ENCODE peak calls at places on chromosomes 6 and 20, in nine cellular contexts. Z is BJ; C is naive thymus-derived CD8-positive, alpha-beta T cell; D is NCI-H1436; Q is GM23338; F is AG04449; U is AG08395; S is mesendoderm; X is nucleus accumbens. V is an unnamed sample.

GRCh38 chr6:17012421-17013225 is 89.2 kb upstream of the STMND1 start:
- DNase-seq in S (peak; percentile 90), C (no peak), X (peak; percentile 6), D (no peak), Q (peak; percentile 77), U (no peak), F (peak; percentile 52), Z (peak; percentile 92), V (peak; percentile 36)

GRCh38 chr20:62606551-62607201 is 35.6 kb upstream of the SLCO4A1 start:
- DNase-seq in X (no peak), U (no peak), Q (peak; percentile 77), C (no peak), Z (no peak), D (peak; percentile 63), S (no peak), F (no peak), V (no peak)

GRCh38 chr20:2626853-2627541 is 25.4 kb upstream of the NOP56 start:
- DNase-seq in Q (peak; percentile 22), D (no peak), Z (peak; percentile 31), C (no peak), S (peak; percentile 12), X (no peak), U (no peak), F (peak; percentile 14), V (no peak)

GRCh38 chr6:148854086-148854485 is 107.3 kb downstream of the UST start:
- DNase-seq in C (no peak), D (no peak), X (no peak), Q (no peak), S (no peak), F (no peak), Z (no peak), U (no peak), V (no peak)

GRCh38 chr20:47561603-47562583 is 60.2 kb downstream of the NCOA3 start:
- DNase-seq in U (no peak), X (no peak), Q (no peak), Z (no peak), S (no peak), C (no peak), F (no peak), D (no peak), V (no peak)

GRCh38 chr6:100412872-100413271 is 51.8 kb downstream of the SIM1 start:
- DNase-seq in S (peak; percentile 26), F (no peak), Z (no peak), D (no peak), Q (no peak), C (no peak), U (no peak), X (no peak), V (no peak)

GRCh38 chr20:15333170-15333569 is 995.8 kb upstream of the FLRT3 start:
- DNase-seq in X (no peak), S (no peak), U (no peak), Z (no peak), Q (no peak), D (no peak), F (no peak), C (no peak), V (no peak)

GRCh38 chr6:39725632-39725997 is 407 bp upstream of the KIF6 start:
- DNase-seq in S (no peak), Z (no peak), F (no peak), X (no peak), Q (no peak), C (no peak), D (no peak), U (no peak), V (no peak)

GRCh38 chr6:10412165-10412947 is 2.5 kb downstream of the TFAP2A start:
- DNase-seq in U (peak; percentile 62), C (peak; percentile 39), Q (peak; percentile 91), S (peak; percentile 93), D (peak; percentile 80), F (no peak), X (no peak), Z (peak; percentile 86), V (peak; percentile 67)

GRCh38 chr6:157538163-157538562 is 157.2 kb downstream of the ZDHHC14 start:
- DNase-seq in Z (no peak), F (no peak), X (no peak), U (no peak), C (no peak), Q (no peak), D (no peak), S (no peak), V (no peak)

GRCh38 chr20:23257848-23258746 is 92.5 kb upstream of the NXT1 start:
- DNase-seq in D (peak; percentile 86), Q (no peak), U (peak; percentile 90), X (no peak), Z (peak; percentile 11), S (peak; percentile 54), C (no peak), F (peak; percentile 46), V (peak; percentile 62)

GRCh38 chr6:79669766-79670165 is 38.6 kb downstream of the SH3BGRL2 start:
- DNase-seq in U (no peak), F (no peak), S (no peak), C (no peak), Z (no peak), Q (no peak), D (no peak), X (no peak), V (no peak)

GRCh38 chr6:150126641-150127291 is 16.1 kb upstream of the PPP1R14C start:
- DNase-seq in C (no peak), D (no peak), X (no peak), U (no peak), Q (no peak), Z (no peak), S (no peak), F (no peak), V (no peak)

GRCh38 chr6:109271622-109272021 is 110.6 kb downstream of the CD164 start:
- DNase-seq in X (no peak), F (no peak), D (no peak), U (no peak), Z (no peak), S (no peak), Q (no peak), C (no peak), V (no peak)

GRCh38 chr6:12598919-12599318 is 117.6 kb upstream of the PHACTR1 start:
- DNase-seq in X (no peak), C (no peak), U (no peak), D (no peak), Z (no peak), S (no peak), Q (no peak), F (no peak), V (no peak)

GRCh38 chr6:133093957-133094356 is 147.2 kb upstream of the EYA4 start:
- DNase-seq in S (no peak), U (no peak), X (no peak), Z (no peak), Q (no peak), C (no peak), D (peak; percentile 71), F (no peak), V (no peak)

GRCh38 chr20:42837456-42837855 is 352.2 kb downstream of the PTPRT start:
- DNase-seq in D (no peak), C (no peak), F (no peak), Q (no peak), S (no peak), X (no peak), U (no peak), Z (no peak), V (no peak)

GRCh38 chr6:99604161-99605073 is 2.2 kb upstream of the PRDM13 start:
- DNase-seq in F (no peak), Z (no peak), S (no peak), X (no peak), U (no peak), C (no peak), Q (peak; percentile 61), D (no peak), V (no peak)

GRCh38 chr6:89976141-89977020 is 82.1 kb downstream of the GJA10 start:
- DNase-seq in C (no peak), F (no peak), Q (no peak), X (no peak), U (no peak), D (no peak), Z (no peak), S (no peak), V (no peak)

GRCh38 chr20:25532015-25532751 is 53.1 kb downstream of the NINL start:
- DNase-seq in U (no peak), S (peak; percentile 62), F (no peak), C (no peak), Q (peak; percentile 61), X (peak; percentile 39), D (no peak), Z (no peak), V (no peak)

GRCh38 chr20:45235995-45236394 is 14.8 kb downstream of the SEMG2 start:
- DNase-seq in C (no peak), D (no peak), U (no peak), Q (peak; percentile 79), X (no peak), F (no peak), Z (no peak), S (peak; percentile 68), V (no peak)

GRCh38 chr6:10901751-10902150 is 14.9 kb downstream of the SYCP2L start:
- DNase-seq in D (no peak), C (no peak), Z (no peak), U (no peak), F (no peak), S (no peak), X (no peak), Q (no peak), V (no peak)

GRCh38 chr20:35551485-35551884 is 9.6 kb downstream of the ERGIC3 start:
- DNase-seq in D (no peak), F (no peak), U (no peak), Z (no peak), X (no peak), S (no peak), Q (no peak), C (no peak), V (no peak)

GRCh38 chr6:134701301-134701700 is 248.6 kb downstream of the ALDH8A1 start:
- DNase-seq in Q (no peak), X (no peak), D (no peak), S (no peak), U (no peak), F (no peak), Z (no peak), C (no peak), V (no peak)

GRCh38 chr20:62735331-62735821 is 26.7 kb downstream of the NTSR1 start:
- DNase-seq in F (no peak), X (no peak), Z (no peak), Q (no peak), U (no peak), S (no peak), D (no peak), C (no peak), V (no peak)

V was measured in AG08396.